ENCODE peak calls at places on chromosomes 1 and 21, in eight cellular contexts. M is nucleus accumbens; X is central memory CD4-positive, alpha-beta T cell; W is right lobe of liver; K is lower lobe of right lung; D is tibial nerve; P is BJ; U is effector CD8-positive, alpha-beta T cell. V is an unnamed sample.

GRCh38 chr21:42153046-42153685 is 65.8 kb upstream of the ABCG1 start:
- DNase-seq in M (no peak), X (no peak), W (no peak), K (no peak), D (no peak), P (no peak), U (no peak), V (peak; percentile 49)

GRCh38 chr1:55718758-55719671 is 503.9 kb upstream of the USP24 start:
- DNase-seq in M (no peak), X (no peak), W (peak; percentile 26), K (no peak), D (peak; percentile 23), P (peak; percentile 100), U (no peak), V (no peak)

GRCh38 chr1:233509596-233509995 is 104.3 kb upstream of the KCNK1 start:
- DNase-seq in M (no peak), X (no peak), W (no peak), K (no peak), D (no peak), P (no peak), U (no peak), V (no peak)

GRCh38 chr21:38229260-38229877 is 27.4 kb upstream of the KCNJ15 start:
- DNase-seq in M (no peak), X (no peak), W (no peak), K (no peak), D (no peak), P (no peak), U (no peak), V (no peak)

GRCh38 chr1:21930629-21931170 is 6.4 kb downstream of the HSPG2 start:
- DNase-seq in M (no peak), X (no peak), W (no peak), K (no peak), D (no peak), P (no peak), U (no peak), V (no peak)

GRCh38 chr1:154707901-154708514 is 100.0 kb upstream of the ADAR start:
- DNase-seq in M (no peak), X (no peak), W (no peak), K (no peak), D (no peak), P (no peak), U (no peak), V (no peak)

GRCh38 chr1:212980123-212980800 is 29.9 kb downstream of the VASH2 start:
- DNase-seq in M (no peak), X (no peak), W (no peak), K (no peak), D (no peak), P (no peak), U (no peak), V (no peak)

GRCh38 chr1:28132110-28132897 is 43.9 kb upstream of the EYA3 start:
- DNase-seq in M (no peak), X (no peak), W (no peak), K (no peak), D (no peak), P (no peak), U (no peak), V (no peak)

GRCh38 chr1:87265786-87266185 is 62.9 kb upstream of the LMO4 start:
- DNase-seq in M (no peak), X (no peak), W (no peak), K (no peak), D (no peak), P (no peak), U (no peak), V (no peak)

GRCh38 chr1:115748396-115749130 is 20.0 kb downstream of the CASQ2 start:
- DNase-seq in M (no peak), X (no peak), W (no peak), K (no peak), D (no peak), P (no peak), U (no peak), V (no peak)

GRCh38 chr1:64877151-64877550 is 89.2 kb downstream of the JAK1 start:
- DNase-seq in M (no peak), X (peak; percentile 89), W (no peak), K (no peak), D (no peak), P (no peak), U (no peak), V (no peak)

GRCh38 chr1:60547821-60548220 is 474.3 kb upstream of the C1orf87 start:
- DNase-seq in M (no peak), X (no peak), W (no peak), K (no peak), D (no peak), P (no peak), U (no peak), V (no peak)

GRCh38 chr1:3779912-3780416 is 7.4 kb downstream of the SMIM1 start:
- DNase-seq in M (no peak), X (no peak), W (no peak), K (peak; percentile 23), D (no peak), P (no peak), U (no peak), V (no peak)

GRCh38 chr1:241213147-241213546 is 143.9 kb downstream of the RGS7 start:
- DNase-seq in M (no peak), X (no peak), W (no peak), K (no peak), D (no peak), P (no peak), U (no peak), V (no peak)

GRCh38 chr1:72284084-72284397 is 1.7 kb upstream of the NEGR1 start:
- DNase-seq in M (no peak), X (no peak), W (no peak), K (no peak), D (no peak), P (no peak), U (no peak), V (no peak)

GRCh38 chr1:116434849-116435248 is 61.8 kb downstream of the ATP1A1 start:
- DNase-seq in M (no peak), X (no peak), W (no peak), K (no peak), D (no peak), P (no peak), U (no peak), V (no peak)

GRCh38 chr1:180842052-180842451 is 70.6 kb upstream of the KIAA1614 start:
- DNase-seq in M (no peak), X (no peak), W (no peak), K (no peak), D (no peak), P (peak; percentile 67), U (no peak), V (no peak)

GRCh38 chr1:9722378-9722749 is 70.8 kb downstream of the PIK3CD start:
- DNase-seq in M (no peak), X (no peak), W (no peak), K (no peak), D (no peak), P (no peak), U (no peak), V (no peak)

GRCh38 chr1:200512191-200512590 is 102.4 kb upstream of the ZNF281 start:
- DNase-seq in M (peak; percentile 5), X (no peak), W (no peak), K (no peak), D (no peak), P (no peak), U (no peak), V (peak; percentile 39)

GRCh38 chr1:226406401-226406881 is 1.5 kb downstream of the PARP1 start:
- DNase-seq in M (no peak), X (peak; percentile 17), W (no peak), K (no peak), D (no peak), P (no peak), U (no peak), V (no peak)

GRCh38 chr1:231418101-231418740 is 3.9 kb downstream of the EGLN1 start:
- DNase-seq in M (no peak), X (no peak), W (no peak), K (no peak), D (no peak), P (no peak), U (no peak), V (no peak)

GRCh38 chr1:4650486-4650885 is 3.9 kb upstream of the AJAP1 start:
- DNase-seq in M (no peak), X (no peak), W (no peak), K (no peak), D (no peak), P (peak; percentile 11), U (no peak), V (no peak)

GRCh38 chr1:47921935-47922415 is 75.2 kb downstream of the TRABD2B start:
- DNase-seq in M (no peak), X (no peak), W (no peak), K (no peak), D (no peak), P (no peak), U (no peak), V (no peak)

GRCh38 chr1:96002969-96003964 is 718.3 kb upstream of the PTBP2 start:
- DNase-seq in M (no peak), X (no peak), W (no peak), K (no peak), D (no peak), P (no peak), U (no peak), V (no peak)

V was measured in ascending aorta.